ENCODE peak calls at places on chromosomes 4 and X, in six cellular contexts. P, X, V, W, D and Y are unnamed samples.

GRCh38 chrX:40468033-40468979 is 112.5 kb upstream of the ATP6AP2 start:
- DNase-seq in P (no peak), X (peak; percentile 48), V (peak; percentile 36), W (peak; percentile 58), D (peak; percentile 42), Y (no peak)

GRCh38 chr4:122086338-122086737 is 65.8 kb upstream of the BLTP1 start:
- DNase-seq in P (no peak), X (no peak), V (no peak), W (no peak), D (peak; percentile 12), Y (no peak)

GRCh38 chrX:136736690-136737089 is 44.0 kb downstream of the ARHGEF6 start:
- DNase-seq in P (no peak), X (no peak), V (no peak), W (no peak), D (no peak), Y (no peak)

GRCh38 chr4:152304220-152304619 is 231.7 kb downstream of the FBXW7 start:
- DNase-seq in P (no peak), X (no peak), V (peak; percentile 31), W (no peak), D (no peak), Y (no peak)

GRCh38 chr4:11623726-11624037 is 195.0 kb upstream of the HS3ST1 start:
- DNase-seq in P (no peak), X (no peak), V (no peak), W (peak; percentile 77), D (peak; percentile 34), Y (no peak)

GRCh38 chrX:24566233-24566632 is 80.9 kb downstream of the PCYT1B start:
- DNase-seq in P (no peak), X (no peak), V (no peak), W (no peak), D (no peak), Y (no peak)

GRCh38 chr4:172996571-172997216 is 171.9 kb upstream of the GALNT7 start:
- DNase-seq in P (no peak), X (no peak), V (peak; percentile 87), W (no peak), D (no peak), Y (no peak)

GRCh38 chr4:121326580-121326979 is 54.2 kb downstream of the QRFPR start:
- DNase-seq in P (no peak), X (no peak), V (no peak), W (no peak), D (no peak), Y (no peak)

GRCh38 chrX:16739574-16739973 is 20.2 kb downstream of the SYAP1 start:
- DNase-seq in P (no peak), X (no peak), V (no peak), W (no peak), D (no peak), Y (no peak)

GRCh38 chrX:119758682-119759332 is 419 bp downstream of the SOWAHD start:
- DNase-seq in P (peak; percentile 44), X (no peak), V (no peak), W (peak; percentile 43), D (no peak), Y (no peak)

GRCh38 chrX:111039606-111040005 is 56.4 kb upstream of the PAK3 start:
- DNase-seq in P (no peak), X (no peak), V (no peak), W (no peak), D (no peak), Y (no peak)

GRCh38 chrX:1178580-1179057 is 33.8 kb downstream of the CRLF2 start:
- DNase-seq in P (no peak), X (no peak), V (no peak), W (no peak), D (no peak), Y (no peak)

GRCh38 chr4:183637461-183637860 is 21.5 kb downstream of the RWDD4 start:
- DNase-seq in P (no peak), X (no peak), V (peak; percentile 55), W (no peak), D (no peak), Y (no peak)

GRCh38 chr4:183635737-183636136 is 23.2 kb downstream of the RWDD4 start:
- DNase-seq in P (no peak), X (no peak), V (no peak), W (no peak), D (no peak), Y (no peak)

GRCh38 chr4:183635333-183635732 is 23.7 kb downstream of the RWDD4 start:
- DNase-seq in P (no peak), X (no peak), V (no peak), W (no peak), D (no peak), Y (no peak)

GRCh38 chr4:183636923-183637322 is 22.1 kb downstream of the RWDD4 start:
- DNase-seq in P (no peak), X (no peak), V (peak; percentile 73), W (no peak), D (no peak), Y (peak; percentile 19)

DNA sequence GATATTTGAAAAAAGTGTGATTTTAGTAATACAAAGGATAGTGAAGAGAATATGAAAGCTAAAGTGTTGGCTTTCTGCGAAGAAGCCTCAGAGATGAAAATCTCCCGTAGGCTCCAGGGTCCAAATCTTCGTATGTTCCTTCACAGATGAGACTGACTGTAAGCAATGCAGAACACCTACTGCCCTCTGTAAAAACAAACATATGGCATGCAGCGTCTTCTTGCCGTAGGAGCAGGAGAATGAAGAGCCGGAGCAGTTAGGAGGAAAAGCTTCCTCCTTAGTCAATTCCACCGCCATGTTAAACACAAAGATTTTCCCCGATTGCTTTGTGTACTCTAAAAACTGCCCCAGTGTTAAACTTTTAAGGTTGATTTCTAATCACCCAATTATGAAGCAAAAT is 22.5 kb downstream of the RWDD4 start:
- DNase-seq in P (no peak), X (no peak), V (no peak), W (no peak), D (no peak), Y (no peak)
- H3K4me3 ChIP-seq in P (no peak overlapping the region), X (no peak overlapping the region), V (no peak overlapping the region), W (peak overlapping the region; percentile 24), D (no peak overlapping the region), Y (peak overlapping the region; percentile 57)

DNA sequence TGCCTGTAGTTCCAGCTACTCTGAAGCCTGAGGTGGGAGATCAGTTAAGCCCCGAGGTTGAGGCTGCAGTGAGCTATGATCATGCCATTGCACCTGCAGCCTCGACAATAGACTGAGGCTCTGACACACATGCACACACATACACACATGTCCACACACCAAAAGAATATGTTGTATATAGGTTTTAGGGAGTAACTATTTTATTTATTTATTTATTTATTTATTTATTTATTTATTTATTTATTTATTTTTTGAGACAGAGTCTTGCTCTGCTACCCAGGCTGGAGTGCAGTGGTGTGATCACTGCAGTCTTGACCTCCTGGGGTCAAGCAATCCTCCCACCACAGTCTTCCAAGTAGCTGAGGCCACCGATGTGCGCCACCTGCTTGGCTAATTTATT is 78.3 kb downstream of the DCLK2 start:
- DNase-seq in P (no peak), X (no peak), V (no peak), W (no peak), D (no peak), Y (no peak)
- H3K27ac ChIP-seq in P (no peak overlapping the region), X (no peak overlapping the region), V (no peak overlapping the region), W (no peak overlapping the region), D (no peak overlapping the region), Y (no peak overlapping the region)

GRCh38 chr4:253936-254756 is 51.1 kb downstream of the ZNF732 start:
- DNase-seq in P (no peak), X (no peak), V (no peak), W (no peak), D (no peak), Y (no peak)
- H3K9me3 ChIP-seq in P (no peaks in the 10 kb centered on the region), X (peaks cover 55% of the 10 kb centered on the region), V (peaks cover 31% of the 10 kb centered on the region), W (peaks cover 93% of the 10 kb centered on the region), D (peaks cover 92% of the 10 kb centered on the region), Y (peaks cover 71% of the 10 kb centered on the region)

GRCh38 chr4:141788169-141788915 is 152.0 kb downstream of the IL15 start:
- DNase-seq in P (no peak), X (no peak), V (peak; percentile 86), W (no peak), D (no peak), Y (no peak)

GRCh38 chr4:141786921-141787320 is 150.5 kb downstream of the IL15 start:
- DNase-seq in P (no peak), X (no peak), V (no peak), W (no peak), D (no peak), Y (no peak)

GRCh38 chr4:141782205-141782604 is 145.8 kb downstream of the IL15 start:
- DNase-seq in P (no peak), X (no peak), V (no peak), W (no peak), D (no peak), Y (no peak)

GRCh38 chr4:141789716-141790115 is 153.3 kb downstream of the IL15 start:
- DNase-seq in P (no peak), X (no peak), V (no peak), W (no peak), D (no peak), Y (no peak)

GRCh38 chr4:141783770-141784169 is 147.4 kb downstream of the IL15 start:
- DNase-seq in P (no peak), X (no peak), V (no peak), W (no peak), D (no peak), Y (no peak)
- H3K4me3 ChIP-seq in P (no peak overlapping the region), X (no peak overlapping the region), V (no peak overlapping the region), W (no peak overlapping the region), D (no peak overlapping the region), Y (no peak overlapping the region)

DNA sequence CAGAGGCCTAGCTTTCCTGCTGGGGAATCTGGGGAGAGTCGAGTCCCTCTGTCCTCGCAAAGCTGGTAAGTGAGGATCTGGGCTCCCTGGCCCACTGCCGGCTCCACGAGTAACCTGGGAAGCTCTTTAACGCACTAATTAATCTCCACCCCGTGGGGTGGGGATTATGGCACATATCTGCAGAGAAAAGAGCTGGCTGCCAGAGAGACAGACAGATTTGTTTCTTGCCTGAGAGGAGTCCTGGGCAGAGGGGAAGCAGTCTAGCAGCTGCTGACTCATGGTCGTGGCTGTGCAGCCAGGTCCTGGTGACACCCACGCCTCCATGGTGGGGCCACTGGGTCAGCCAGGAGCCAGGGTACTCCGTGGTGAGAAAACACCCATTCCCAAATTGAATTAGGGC is 14.0 kb downstream of the SORCS2 start:
- DNase-seq in P (no peak), X (no peak), V (peak; percentile 88), W (no peak), D (peak; percentile 22), Y (peak; percentile 31)
- H3K27ac ChIP-seq in P (no peak overlapping the region), X (no peak overlapping the region), V (peak overlapping the region; percentile 92), W (peak overlapping the region; percentile 83), D (peak overlapping the region; percentile 67), Y (peak overlapping the region; percentile 77)

DNA sequence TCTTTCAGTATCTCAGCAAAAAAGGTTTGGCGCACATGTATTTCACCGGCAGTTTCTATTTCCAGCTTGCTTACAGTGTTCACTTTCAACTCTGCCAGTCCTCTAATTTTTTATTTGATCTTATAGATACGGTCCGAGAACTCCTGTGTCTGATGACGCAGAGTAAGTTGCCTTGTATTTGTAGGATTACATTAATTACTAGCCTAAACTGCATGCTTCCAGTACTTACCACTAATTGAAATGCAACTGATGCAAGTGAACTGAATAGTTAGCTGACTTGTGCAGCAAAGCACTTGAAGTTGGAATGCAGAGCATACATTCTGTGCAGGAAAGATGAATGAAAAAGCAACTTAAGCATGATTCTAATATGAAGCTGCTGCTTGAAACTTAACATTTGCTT is 100.8 kb downstream of the LIMCH1 start:
- DNase-seq in P (no peak), X (no peak), V (no peak), W (no peak), D (no peak), Y (no peak)
- H3K9me3 ChIP-seq in P (no peaks in the 10 kb centered on the region), X (no peaks in the 10 kb centered on the region), V (no peaks in the 10 kb centered on the region), W (no peaks in the 10 kb centered on the region), D (no peaks in the 10 kb centered on the region), Y (no peaks in the 10 kb centered on the region)

GRCh38 chrX:153447581-153447960 is 1.7 kb upstream of the TREX2 start:
- DNase-seq in P (no peak), X (no peak), V (no peak), W (no peak), D (no peak), Y (no peak)
- H3K4me3 ChIP-seq in P (no peak overlapping the region), X (no peak overlapping the region), V (no peak overlapping the region), W (no peak overlapping the region), D (no peak overlapping the region), Y (no peak overlapping the region)